ENCODE peak calls at places on chromosomes 11 and 22, in ten cellular contexts. N, C, I, F, U, Q, V, Z, S and R are unnamed samples.

GRCh38 chr11:9014826-9015225 is 11.0 kb upstream of the NRIP3 start:
- DNase-seq in C (no peak), V (no peak), I (no peak), Z (no peak), U (no peak), F (no peak), S (no peak), N (no peak), Q (no peak), R (no peak)

GRCh38 chr11:86743223-86744118 is 56.9 kb upstream of the PRSS23 start:
- DNase-seq in Q (peak; percentile 91), Z (peak; percentile 61), F (peak; percentile 93), U (peak; percentile 99), V (no peak), N (peak; percentile 100), S (peak; percentile 99), I (peak; percentile 92), C (peak; percentile 68), R (peak; percentile 98)

GRCh38 chr11:44018127-44018521 is 29.7 kb upstream of the ACCSL start:
- DNase-seq in Q (no peak), F (no peak), I (no peak), V (no peak), U (no peak), S (no peak), Z (no peak), N (no peak), C (no peak), R (no peak)

GRCh38 chr11:1650034-1650917 is 20.7 kb downstream of the KRTAP5-5 start:
- DNase-seq in I (no peak), V (peak; percentile 33), Q (no peak), S (no peak), N (no peak), C (no peak), F (no peak), Z (no peak), U (no peak), R (no peak)

GRCh38 chr22:43830931-43831560 is 18.9 kb upstream of the EFCAB6 start:
- DNase-seq in V (no peak), I (no peak), U (no peak), F (no peak), Q (no peak), S (no peak), C (no peak), N (no peak), Z (no peak), R (no peak)

GRCh38 chr22:49380828-49381114 is 446.9 kb downstream of the BRD1 start:
- DNase-seq in N (no peak), V (no peak), I (no peak), S (no peak), C (no peak), Q (no peak), U (no peak), F (no peak), Z (no peak), R (no peak)

GRCh38 chr22:30858976-30859713 is 109.4 kb downstream of the MORC2 start:
- DNase-seq in F (no peak), Z (no peak), S (no peak), V (no peak), Q (no peak), C (no peak), U (no peak), N (no peak), I (no peak), R (no peak)

GRCh38 chr11:18749681-18750319 is 23.8 kb upstream of the IGSF22 start:
- DNase-seq in V (peak; percentile 16), Q (peak; percentile 21), C (no peak), I (no peak), S (peak; percentile 75), U (peak; percentile 65), N (peak; percentile 64), F (peak; percentile 74), Z (no peak), R (no peak)

GRCh38 chr11:71574418-71574817 is 8.3 kb downstream of the KRTAP5-11 start:
- DNase-seq in F (no peak), Q (no peak), C (no peak), I (no peak), S (no peak), U (no peak), Z (no peak), V (no peak), N (no peak), R (no peak)
- TF ChIP-seq CTCF in F (no peak), Q (no peak), C (no peak), I (no peak), S (no peak), U (no peak), Z (no peak), V (no peak), N (no peak), R (no peak)

GRCh38 chr22:42437488-42438292 is 5.5 kb upstream of the NFAM1 start:
- DNase-seq in N (peak; percentile 39), U (peak; percentile 13), Z (peak; percentile 71), V (no peak), C (peak; percentile 72), F (peak; percentile 54), I (no peak), S (peak; percentile 18), Q (no peak), R (no peak)

GRCh38 chr22:42439821-42440674 is 7.8 kb upstream of the NFAM1 start:
- DNase-seq in Z (peak; percentile 47), F (peak; percentile 42), N (peak; percentile 47), Q (no peak), S (peak; percentile 49), U (peak; percentile 41), I (no peak), V (no peak), C (no peak), R (no peak)

GRCh38 chr22:42436402-42436801 is 4.2 kb upstream of the NFAM1 start:
- DNase-seq in Z (no peak), V (no peak), C (no peak), Q (no peak), U (no peak), F (no peak), I (no peak), S (no peak), N (no peak), R (no peak)

GRCh38 chr22:42439021-42439420 is 6.8 kb upstream of the NFAM1 start:
- DNase-seq in I (no peak), U (no peak), F (no peak), C (no peak), S (no peak), V (no peak), Q (no peak), N (no peak), Z (no peak), R (no peak)

GRCh38 chr22:42438293-42438650 is 6.1 kb upstream of the NFAM1 start:
- DNase-seq in Q (no peak), S (no peak), C (no peak), Z (no peak), V (no peak), N (no peak), I (no peak), U (no peak), F (no peak), R (no peak)
- H3K4me3 ChIP-seq in Q (no peak overlapping the region), S (no peak overlapping the region), C (peak overlapping the region; percentile 57), Z (no peak overlapping the region), V (no peak overlapping the region), N (no peak overlapping the region), I (no peak overlapping the region), U (peak overlapping the region; percentile 46), F (no peak overlapping the region), R (peak overlapping the region; percentile 72)

GRCh38 chr11:133277886-133278285 is 254.4 kb downstream of the OPCML start:
- DNase-seq in I (no peak), N (no peak), Q (no peak), C (no peak), U (no peak), F (no peak), Z (no peak), V (no peak), S (no peak), R (no peak)
- TF ChIP-seq CTCF in I (no peak), N (no peak), Q (no peak), C (no peak), U (no peak), F (no peak), Z (no peak), V (no peak), S (no peak), R (no peak)

GRCh38 chr11:119315139-119316016 is 1.6 kb downstream of the MCAM start:
- DNase-seq in S (no peak), Z (peak; percentile 35), I (no peak), F (no peak), Q (no peak), U (no peak), C (peak; percentile 55), N (no peak), V (no peak), R (no peak)

GRCh38 chr11:119316729-119317591 is at the start of gene MCAM:
- DNase-seq in S (peak; percentile 48), C (peak; percentile 66), U (peak; percentile 43), N (no peak), Z (peak; percentile 51), V (no peak), F (peak; percentile 39), Q (no peak), I (no peak), R (no peak)

GRCh38 chr11:119317592-119318239 is 786 bp upstream of the MCAM start:
- DNase-seq in V (no peak), I (no peak), N (no peak), Z (no peak), U (no peak), S (no peak), F (peak; percentile 27), Q (no peak), C (no peak), R (no peak)

GRCh38 chr11:119316017-119316728 is 757 bp downstream of the MCAM start:
- DNase-seq in Z (peak; percentile 59), S (no peak), I (no peak), C (peak; percentile 75), V (no peak), U (peak; percentile 31), N (no peak), F (no peak), Q (no peak), R (no peak)

DNA sequence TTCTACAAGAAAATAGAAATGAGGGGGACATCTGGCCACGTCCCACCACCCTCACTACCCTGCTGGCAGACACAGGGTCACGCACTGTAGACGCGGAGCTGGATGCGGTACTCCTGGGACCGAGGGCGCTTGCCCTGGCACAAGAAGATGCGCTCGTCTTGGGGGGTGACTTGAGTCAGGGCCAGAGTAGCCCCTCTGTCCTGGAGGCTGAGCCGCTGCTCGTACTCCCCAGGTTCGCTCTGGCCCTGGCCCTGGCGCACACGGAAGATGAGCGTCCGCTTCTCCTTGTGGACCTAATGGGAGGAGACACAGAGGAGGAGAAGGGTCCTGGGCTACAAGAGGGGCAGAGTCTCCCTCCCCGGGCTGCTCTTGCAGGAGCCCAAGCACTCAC is 2.2 kb downstream of the MCAM start:
- DNase-seq in Q (no peak), C (no peak), N (no peak), F (no peak), I (no peak), S (no peak), Z (no peak), V (no peak), U (no peak), R (no peak)
- H3K4me3 ChIP-seq in Q (no peak overlapping the region), C (peak overlapping the region; percentile 70), N (no peak overlapping the region), F (no peak overlapping the region), I (no peak overlapping the region), S (no peak overlapping the region), Z (peak overlapping the region; percentile 77), V (no peak overlapping the region), U (no peak overlapping the region), R (peak overlapping the region; percentile 76)

GRCh38 chr11:7548659-7549283 is 35.0 kb downstream of the PPFIBP2 start:
- DNase-seq in Z (no peak), U (no peak), N (no peak), I (no peak), Q (no peak), C (no peak), S (no peak), V (no peak), F (no peak), R (no peak)
- TF ChIP-seq CTCF in Z (peak; percentile 27), U (peak; percentile 9), N (no peak), I (no peak), Q (no peak), C (peak; percentile 34), S (no peak), V (peak; percentile 39), F (no peak), R (peak; percentile 42)